ENCODE peak calls at places on chromosomes 5 and 9, in eight cellular contexts. C is GM13977; G is NCI-H1092 treated with DMSO at 0.1 percent for 48 hours; E is Daoy; A is non-pigmented ciliary epithelial cell; O is Calu3; S is stimulated activated naive B cell treated with anti-CD40 and anti-IgM and Interleukin-4, amounts not matched to agents 10 μg/mL and 1 μg/mL and 100 μg/mL, for 72 hours; I is IMR-90. Y is an unnamed sample.

GRCh38 chr5:16179936-16180788 is 571 bp upstream of the MARCHF11 start:
- DNase-seq in C (no peak), G (no peak), E (no peak), A (no peak), O (no peak), S (no peak), I (no peak), Y (no peak)

GRCh38 chr5:132239776-132240175 is 12.1 kb upstream of the P4HA2 start:
- DNase-seq in C (no peak), G (no peak), E (no peak), A (no peak), O (no peak), S (no peak), I (no peak), Y (no peak)

GRCh38 chr9:128619127-128619526 is 37.5 kb downstream of the DYNC2I2 start:
- DNase-seq in C (no peak), G (no peak), E (no peak), A (no peak), O (no peak), S (no peak), I (no peak), Y (no peak)

GRCh38 chr9:107214915-107215314 is 68.2 kb upstream of the RAD23B start:
- DNase-seq in C (no peak), G (no peak), E (peak; percentile 20), A (no peak), O (no peak), S (no peak), I (peak; percentile 26), Y (peak; percentile 35)

GRCh38 chr9:7320139-7320538 is 479.4 kb downstream of the DMAC1 start:
- DNase-seq in C (no peak), G (no peak), E (no peak), A (peak; percentile 49), O (no peak), S (no peak), I (peak; percentile 99), Y (peak; percentile 89)

GRCh38 chr9:78962186-78962585 is 609.6 kb upstream of the TLE4 start:
- DNase-seq in C (no peak), G (no peak), E (no peak), A (no peak), O (no peak), S (no peak), I (no peak), Y (no peak)

GRCh38 chr5:116944171-116944570 is 369.5 kb upstream of the SEMA6A start:
- DNase-seq in C (no peak), G (no peak), E (no peak), A (no peak), O (peak; percentile 6), S (no peak), I (no peak), Y (peak; percentile 8)

GRCh38 chr5:148828461-148829247 is 2.2 kb downstream of the ADRB2 start:
- DNase-seq in C (no peak), G (no peak), E (peak; percentile 46), A (no peak), O (peak; percentile 58), S (no peak), I (peak; percentile 38), Y (no peak)

GRCh38 chr5:37888476-37888875 is 48.6 kb upstream of the GDNF start:
- DNase-seq in C (no peak), G (no peak), E (peak; percentile 58), A (no peak), O (no peak), S (no peak), I (peak; percentile 57), Y (no peak)

GRCh38 chr5:115160975-115161475 is 8.7 kb downstream of the TRIM36 start:
- DNase-seq in C (no peak), G (peak; percentile 1), E (no peak), A (no peak), O (no peak), S (no peak), I (no peak), Y (no peak)

GRCh38 chr5:175849153-175849552 is 22.2 kb upstream of the CPLX2 start:
- DNase-seq in C (no peak), G (no peak), E (no peak), A (no peak), O (no peak), S (no peak), I (no peak), Y (no peak)

GRCh38 chr5:7501066-7501465 is 105.1 kb downstream of the ADCY2 start:
- DNase-seq in C (no peak), G (no peak), E (no peak), A (no peak), O (no peak), S (no peak), I (no peak), Y (no peak)

GRCh38 chr5:4625206-4625896 is 514.8 kb upstream of the ADAMTS16 start:
- DNase-seq in C (no peak), G (no peak), E (no peak), A (no peak), O (no peak), S (no peak), I (no peak), Y (no peak)

GRCh38 chr5:107424461-107424860 is 246.3 kb downstream of the EFNA5 start:
- DNase-seq in C (no peak), G (no peak), E (no peak), A (no peak), O (no peak), S (no peak), I (no peak), Y (no peak)